ENCODE peak calls at places on chromosomes 16 and 17, in seven cellular contexts. P is psoas muscle, Z is A549, F is AG04450, A is right cardiac atrium, X is WERI-Rb-1, U is PC-3. H is an unnamed sample.

GRCh38 chr17:78722101-78722761 is 59.8 kb downstream of the CYTH1 start:
- DNase-seq in P (peak; percentile 66), Z (no peak), F (no peak), A (peak; percentile 73), X (no peak), U (no peak), H (no peak)

GRCh38 chr16:2963611-2964415 is at the start of gene KREMEN2:
- DNase-seq in P (peak; percentile 51), Z (peak; percentile 85), F (no peak), A (peak; percentile 66), X (peak; percentile 96), U (peak; percentile 73), H (no peak)

GRCh38 chr16:50121278-50121677 is 31.8 kb upstream of the TENT4B start:
- DNase-seq in P (no peak), Z (no peak), F (no peak), A (no peak), X (no peak), U (no peak), H (no peak)

GRCh38 chr17:65729207-65729606 is 167.8 kb upstream of the AXIN2 start:
- DNase-seq in P (no peak), Z (no peak), F (no peak), A (no peak), X (no peak), U (no peak), H (no peak)

GRCh38 chr16:71311553-71312158 is 22.5 kb upstream of the CMTR2 start:
- DNase-seq in P (no peak), Z (peak; percentile 17), F (no peak), A (no peak), X (peak; percentile 44), U (peak; percentile 17), H (no peak)

GRCh38 chr16:72066747-72067146 is 3.7 kb downstream of the HPR start:
- DNase-seq in P (no peak), Z (peak; percentile 53), F (peak; percentile 16), A (no peak), X (no peak), U (peak; percentile 42), H (no peak)

GRCh38 chr17:82003411-82004381 is 19.0 kb downstream of the CENPX start:
- DNase-seq in P (peak; percentile 89), Z (peak; percentile 90), F (peak; percentile 84), A (peak; percentile 82), X (no peak), U (peak; percentile 96), H (no peak)

GRCh38 chr17:37849617-37849972 is 74.6 kb upstream of the TBC1D3K start:
- DNase-seq in P (no peak), Z (no peak), F (no peak), A (no peak), X (no peak), U (no peak), H (no peak)

GRCh38 chr16:53465606-53466290 is 31.5 kb downstream of the RBL2 start:
- DNase-seq in P (no peak), Z (peak; percentile 44), F (peak; percentile 51), A (no peak), X (no peak), U (peak; percentile 62), H (no peak)

GRCh38 chr16:72996291-72997062 is 51.5 kb downstream of the ZFHX3 start:
- DNase-seq in P (no peak), Z (no peak), F (no peak), A (no peak), X (no peak), U (peak; percentile 76), H (no peak)

GRCh38 chr16:83946781-83947566 is 6.1 kb upstream of the OSGIN1 start:
- DNase-seq in P (no peak), Z (no peak), F (no peak), A (no peak), X (no peak), U (no peak), H (no peak)

DNA sequence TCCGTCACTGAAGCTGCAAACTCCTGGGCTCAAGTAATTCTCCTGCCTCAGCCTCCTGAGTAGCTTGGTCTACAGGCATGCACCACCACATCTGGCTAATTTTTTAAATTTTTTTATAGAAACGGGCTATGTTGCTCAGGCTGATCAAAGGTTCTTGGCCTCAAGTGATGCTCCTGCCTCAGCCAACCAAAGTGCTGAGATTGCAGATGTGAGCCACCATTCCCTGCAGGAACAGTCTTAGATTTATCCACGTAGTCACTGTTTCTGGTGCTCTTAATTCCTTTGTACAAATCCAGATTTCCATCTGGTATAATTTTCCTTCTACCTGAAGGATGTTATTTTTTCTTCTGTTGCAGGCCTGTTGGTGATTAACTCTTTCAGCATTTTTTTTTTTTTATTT is 13.0 kb downstream of the SLC26A11 start:
- DNase-seq in P (no peak), Z (no peak), F (no peak), A (no peak), X (no peak), U (no peak), H (no peak)
- H3K9me3 ChIP-seq in P (peaks cover 25% of the 10 kb centered on the region), Z (peaks cover 30% of the 10 kb centered on the region), F (peaks cover 20% of the 10 kb centered on the region), A (no peaks in the 10 kb centered on the region), X (peaks cover 19% of the 10 kb centered on the region), U (peaks cover 22% of the 10 kb centered on the region), H (peaks cover 15% of the 10 kb centered on the region)

GRCh38 chr17:57389474-57389873 is 133.2 kb downstream of the MSI2 start:
- DNase-seq in P (no peak), Z (no peak), F (no peak), A (no peak), X (no peak), U (no peak), H (no peak)
- H3K9me3 ChIP-seq in P (peaks cover 14% of the 10 kb centered on the region), Z (peaks cover 39% of the 10 kb centered on the region), F (peaks cover 17% of the 10 kb centered on the region), A (no peaks in the 10 kb centered on the region), X (peaks cover 34% of the 10 kb centered on the region), U (no peaks in the 10 kb centered on the region), H (peaks cover 25% of the 10 kb centered on the region)

DNA sequence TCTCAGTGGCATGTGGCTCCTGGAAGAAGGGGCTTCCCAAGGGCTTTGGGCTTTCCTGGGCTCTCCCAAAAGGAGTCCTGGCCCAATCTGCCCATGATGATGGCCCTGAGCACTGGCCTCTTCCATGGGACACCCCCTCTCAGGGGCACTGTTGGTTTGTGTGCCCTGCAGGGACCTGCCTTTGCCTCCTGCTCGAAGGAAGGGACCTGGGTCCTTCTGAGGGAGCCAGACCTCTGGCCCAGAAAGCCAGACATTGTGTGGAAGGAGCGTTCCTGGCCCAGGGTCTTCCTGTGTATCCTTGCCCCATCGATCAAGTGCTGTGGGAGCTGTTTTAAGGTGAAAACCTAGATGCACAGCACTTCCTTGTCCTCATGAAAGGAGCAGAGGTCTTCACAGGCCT is 1689.3 kb downstream of the TP53TG3F start:
- DNase-seq in P (no peak), Z (no peak), F (no peak), A (no peak), X (no peak), U (no peak), H (no peak)
- H3K9me3 ChIP-seq in P (no peaks in the 10 kb centered on the region), Z (peaks cover 5% of the 10 kb centered on the region), F (peaks cover 93% of the 10 kb centered on the region), A (no peaks in the 10 kb centered on the region), X (no peaks in the 10 kb centered on the region), U (no peaks in the 10 kb centered on the region), H (no peaks in the 10 kb centered on the region)

GRCh38 chr17:22695228-22695619 is 1002.9 kb downstream of the KCNJ18 start:
- DNase-seq in P (no peak), Z (no peak), F (no peak), A (no peak), X (no peak), U (no peak), H (no peak)
- H3K9me3 ChIP-seq in P (no peaks in the 10 kb centered on the region), Z (peaks cover 16% of the 10 kb centered on the region), F (peaks cover 35% of the 10 kb centered on the region), A (peaks cover 2% of the 10 kb centered on the region), X (no peaks in the 10 kb centered on the region), U (peaks cover 22% of the 10 kb centered on the region), H (peaks cover 5% of the 10 kb centered on the region)

GRCh38 chr17:306536-307294 is 45.9 kb downstream of the RPH3AL start:
- DNase-seq in P (peak; percentile 49), Z (no peak), F (no peak), A (peak; percentile 54), X (no peak), U (no peak), H (no peak)
- H3K9me3 ChIP-seq in P (no peaks in the 10 kb centered on the region), Z (no peaks in the 10 kb centered on the region), F (no peaks in the 10 kb centered on the region), A (no peaks in the 10 kb centered on the region), X (no peaks in the 10 kb centered on the region), U (no peaks in the 10 kb centered on the region), H (no peaks in the 10 kb centered on the region)

GRCh38 chr17:6636105-6636504 is 4.4 kb downstream of the KIAA0753 start:
- DNase-seq in P (no peak), Z (no peak), F (no peak), A (no peak), X (no peak), U (no peak), H (no peak)

GRCh38 chr17:6630390-6630789 is 10.1 kb downstream of the KIAA0753 start:
- DNase-seq in P (no peak), Z (no peak), F (no peak), A (no peak), X (no peak), U (no peak), H (no peak)

GRCh38 chr17:6632530-6632929 is 8.0 kb downstream of the KIAA0753 start:
- DNase-seq in P (no peak), Z (no peak), F (no peak), A (no peak), X (no peak), U (no peak), H (no peak)

GRCh38 chr17:6636616-6637457 is 3.7 kb downstream of the KIAA0753 start:
- DNase-seq in P (no peak), Z (no peak), F (no peak), A (no peak), X (no peak), U (no peak), H (no peak)

DNA sequence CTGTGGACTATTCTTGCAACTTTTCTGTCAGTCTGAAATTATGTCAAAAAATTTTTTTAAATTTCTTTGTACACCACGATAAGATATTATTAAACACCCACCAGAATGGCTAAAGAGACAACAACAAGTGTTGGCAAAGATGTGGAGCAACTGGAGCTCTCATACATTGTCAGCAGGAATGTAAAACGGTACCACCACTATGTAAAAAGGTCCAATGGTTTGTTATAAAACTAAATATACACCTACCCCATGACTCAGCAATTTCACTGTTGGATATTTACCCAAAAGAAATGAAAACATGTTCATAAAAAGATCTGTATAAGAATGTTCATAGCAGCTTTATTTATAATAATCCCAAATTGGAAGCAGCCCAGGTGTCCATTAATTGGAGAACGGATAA is 7.2 kb downstream of the KIAA0753 start:
- DNase-seq in P (no peak), Z (no peak), F (no peak), A (no peak), X (no peak), U (no peak), H (no peak)
- H3K9me3 ChIP-seq in P (no peaks in the 10 kb centered on the region), Z (no peaks in the 10 kb centered on the region), F (no peaks in the 10 kb centered on the region), A (no peaks in the 10 kb centered on the region), X (no peaks in the 10 kb centered on the region), U (no peaks in the 10 kb centered on the region), H (no peaks in the 10 kb centered on the region)

DNA sequence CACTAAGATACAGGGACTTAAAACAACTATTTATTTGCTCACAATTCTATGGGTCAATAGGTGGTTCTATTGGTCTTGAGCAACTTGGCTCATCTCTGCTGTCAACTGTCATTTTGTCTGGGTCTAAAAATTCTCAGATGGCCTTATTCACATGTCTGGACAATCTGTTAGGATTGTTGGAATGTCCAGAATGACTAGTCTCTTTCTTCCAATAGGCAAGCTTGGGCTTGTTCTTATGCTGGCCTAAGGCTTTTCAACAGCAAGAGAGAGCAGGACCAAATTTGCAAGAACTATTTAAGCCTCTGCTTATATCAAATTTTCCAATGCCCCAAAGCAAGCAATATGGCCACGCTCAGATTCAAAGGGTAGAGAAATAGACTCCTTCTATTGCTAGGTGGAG is 240.9 kb downstream of the KIF2B start:
- DNase-seq in P (no peak), Z (no peak), F (no peak), A (no peak), X (no peak), U (no peak), H (no peak)
- H3K9me3 ChIP-seq in P (peaks cover 4% of the 10 kb centered on the region), Z (peaks cover 5% of the 10 kb centered on the region), F (peaks cover 3% of the 10 kb centered on the region), A (no peaks in the 10 kb centered on the region), X (peaks cover 3% of the 10 kb centered on the region), U (peaks cover 12% of the 10 kb centered on the region), H (no peaks in the 10 kb centered on the region)

H was measured in esophagus squamous epithelium.